ENCODE peak calls at places on chromosomes 13 and 19, in nine cellular contexts. E, M, L, H, W, S, U, V and Z are unnamed samples.

GRCh38 chr13:40148103-40148502 is 492.6 kb downstream of the COG6 start:
- DNase-seq in U (no peak), S (no peak), L (peak), W (no peak), E (no peak), V (no peak), H (no peak), M (no peak), Z (no peak)

GRCh38 chr19:42352216-42352892 is 26.9 kb downstream of the MEGF8 start:
- DNase-seq in U (peak), S (peak), E (no peak), V (no peak), W (no peak), H (no peak), L (no peak), M (peak), Z (no peak)

GRCh38 chr13:23445794-23446193 is 12.3 kb upstream of the SACS start:
- DNase-seq in W (no peak), H (no peak), U (no peak), V (no peak), E (no peak), L (no peak), M (no peak), S (no peak), Z (no peak)

GRCh38 chr13:27006519-27007161 is 165.0 kb downstream of the USP12 start:
- DNase-seq in S (no peak), V (peak), L (no peak), H (no peak), W (no peak), E (no peak), U (no peak), M (peak), Z (no peak)

GRCh38 chr19:46860846-46861690 is at the start of gene ARHGAP35:
- DNase-seq in H (no peak), W (peak), L (no peak), V (peak), E (peak), M (no peak), S (no peak), U (no peak), Z (no peak)

GRCh38 chr13:73228546-73228945 is 169.7 kb downstream of the KLF5 start:
- DNase-seq in S (peak), U (peak), W (no peak), H (no peak), E (no peak), V (no peak), L (no peak), M (no peak), Z (no peak)

GRCh38 chr13:51246005-51246404 is 23.8 kb downstream of the FAM124A start:
- DNase-seq in M (no peak), U (no peak), L (no peak), V (no peak), H (no peak), E (no peak), W (no peak), S (no peak), Z (no peak)

GRCh38 chr19:7725791-7726190 is 6.1 kb downstream of the CLEC4G start:
- DNase-seq in L (no peak), M (no peak), W (no peak), E (no peak), U (no peak), V (no peak), S (no peak), H (no peak), Z (no peak)

GRCh38 chr13:78137404-78138142 is 218.9 kb upstream of the EDNRB start:
- DNase-seq in L (no peak), E (peak), M (peak), H (no peak), S (peak), W (peak), V (peak), U (peak), Z (peak)

GRCh38 chr13:37136187-37136586 is 30.7 kb upstream of the CSNK1A1L start:
- DNase-seq in V (no peak), U (no peak), S (no peak), H (no peak), W (no peak), E (no peak), M (no peak), L (no peak), Z (no peak)

GRCh38 chr19:17402982-17403855 is 2.2 kb downstream of the BST2 start:
- DNase-seq in L (no peak), U (peak), V (peak), W (peak), S (no peak), M (no peak), E (peak), H (peak), Z (no peak)

GRCh38 chr13:80654638-80655249 is 313.8 kb upstream of the SPRY2 start:
- DNase-seq in U (no peak), S (no peak), W (no peak), L (no peak), M (no peak), V (no peak), E (no peak), H (no peak), Z (peak)

GRCh38 chr13:109396266-109396665 is 390.1 kb downstream of the IRS2 start:
- DNase-seq in M (no peak), L (no peak), V (no peak), H (no peak), U (peak), W (no peak), E (no peak), S (no peak), Z (no peak)

GRCh38 chr13:97512732-97513131 is 78.8 kb downstream of the RAP2A start:
- DNase-seq in M (no peak), S (no peak), L (no peak), V (no peak), U (no peak), E (no peak), H (no peak), W (no peak), Z (no peak)

GRCh38 chr13:30576528-30576927 is 41.2 kb upstream of the USPL1 start:
- DNase-seq in W (no peak), V (no peak), H (no peak), M (no peak), U (no peak), L (peak), E (no peak), S (peak), Z (peak)